ENCODE peak calls at places on chromosome 19, in five cellular contexts. One of them, this sample, is unnamed.

GRCh38 chr19:18875726-18876125 is 20.2 kb downstream of the CERS1 start:
- DNase-seq in GM23248: peak; percentile 44
- DNase-seq in fibroblast of lung: no peak
- DNase-seq in neural progenitor cell: no peak
- DNase-seq in hepatocyte: no peak
- DNase-seq in this sample: no peak

GRCh38 chr19:956747-957451 is 27.2 kb upstream of the WDR18 start:
- DNase-seq in GM23248: peak; percentile 52
- DNase-seq in fibroblast of lung: peak; percentile 65
- DNase-seq in neural progenitor cell: peak; percentile 91
- DNase-seq in hepatocyte: peak; percentile 79
- DNase-seq in this sample: peak; percentile 96

GRCh38 chr19:53034948-53035675 is 9.4 kb upstream of the ERVV-2 start:
- DNase-seq in GM23248: peak; percentile 49
- DNase-seq in fibroblast of lung: no peak
- DNase-seq in neural progenitor cell: no peak
- DNase-seq in hepatocyte: no peak
- DNase-seq in this sample: peak; percentile 84

GRCh38 chr19:55958356-55958755 is 10.7 kb downstream of the NLRP8 start:
- DNase-seq in GM23248: no peak
- DNase-seq in fibroblast of lung: no peak
- DNase-seq in neural progenitor cell: no peak
- DNase-seq in hepatocyte: no peak
- DNase-seq in this sample: no peak

GRCh38 chr19:10089801-10090375 is 3.8 kb downstream of the SHFL start:
- DNase-seq in GM23248: no peak
- DNase-seq in fibroblast of lung: no peak
- DNase-seq in neural progenitor cell: no peak
- DNase-seq in hepatocyte: no peak
- DNase-seq in this sample: peak; percentile 82

GRCh38 chr19:28404462-28404861 is 808.5 kb downstream of the UQCRFS1 start:
- DNase-seq in GM23248: no peak
- DNase-seq in fibroblast of lung: no peak
- DNase-seq in neural progenitor cell: no peak
- DNase-seq in hepatocyte: no peak
- DNase-seq in this sample: no peak

GRCh38 chr19:4374451-4375163 is 25.7 kb downstream of the SH3GL1 start:
- DNase-seq in GM23248: peak; percentile 96
- DNase-seq in fibroblast of lung: peak; percentile 86
- DNase-seq in neural progenitor cell: no peak
- DNase-seq in hepatocyte: peak; percentile 86
- DNase-seq in this sample: peak; percentile 98

GRCh38 chr19:13430790-13431582 is 75.3 kb downstream of the CACNA1A start:
- DNase-seq in GM23248: peak; percentile 76
- DNase-seq in fibroblast of lung: peak; percentile 36
- DNase-seq in neural progenitor cell: peak; percentile 63
- DNase-seq in hepatocyte: peak; percentile 51
- DNase-seq in this sample: peak; percentile 73

GRCh38 chr19:23802290-23802689 is 43.6 kb upstream of the ZNF681 start:
- DNase-seq in GM23248: no peak
- DNase-seq in fibroblast of lung: no peak
- DNase-seq in neural progenitor cell: no peak
- DNase-seq in hepatocyte: peak; percentile 23
- DNase-seq in this sample: no peak

GRCh38 chr19:19460258-19460731 is 54.8 kb downstream of the GATAD2A start:
- DNase-seq in GM23248: peak; percentile 42
- DNase-seq in fibroblast of lung: no peak
- DNase-seq in neural progenitor cell: no peak
- DNase-seq in hepatocyte: no peak
- DNase-seq in this sample: peak; percentile 54

GRCh38 chr19:57803594-57804325 is 11.0 kb downstream of the ZNF552 start:
- DNase-seq in GM23248: peak; percentile 78
- DNase-seq in fibroblast of lung: peak; percentile 99
- DNase-seq in neural progenitor cell: peak; percentile 95
- DNase-seq in hepatocyte: peak; percentile 61
- DNase-seq in this sample: peak; percentile 76

GRCh38 chr19:4172861-4173473 is 9.4 kb downstream of the SIRT6 start:
- DNase-seq in GM23248: peak; percentile 69
- DNase-seq in fibroblast of lung: peak; percentile 30
- DNase-seq in neural progenitor cell: peak; percentile 92
- DNase-seq in hepatocyte: peak; percentile 88
- DNase-seq in this sample: peak; percentile 93

GRCh38 chr19:12759686-12760085 is 8.1 kb downstream of the BEST2 start:
- DNase-seq in GM23248: no peak
- DNase-seq in fibroblast of lung: no peak
- DNase-seq in neural progenitor cell: no peak
- DNase-seq in hepatocyte: no peak
- DNase-seq in this sample: peak; percentile 10

GRCh38 chr19:17790059-17790780 is 4.7 kb upstream of the B3GNT3 start:
- DNase-seq in GM23248: no peak
- DNase-seq in fibroblast of lung: no peak
- DNase-seq in neural progenitor cell: no peak
- DNase-seq in hepatocyte: no peak
- DNase-seq in this sample: no peak
- H3K27ac ChIP-seq in GM23248: no peak overlapping the region
- H3K27ac ChIP-seq in fibroblast of lung: no peak overlapping the region
- H3K27ac ChIP-seq in neural progenitor cell: no peak overlapping the region
- H3K27ac ChIP-seq in hepatocyte: no peak overlapping the region
- H3K27ac ChIP-seq in this sample: no peak overlapping the region

DNA sequence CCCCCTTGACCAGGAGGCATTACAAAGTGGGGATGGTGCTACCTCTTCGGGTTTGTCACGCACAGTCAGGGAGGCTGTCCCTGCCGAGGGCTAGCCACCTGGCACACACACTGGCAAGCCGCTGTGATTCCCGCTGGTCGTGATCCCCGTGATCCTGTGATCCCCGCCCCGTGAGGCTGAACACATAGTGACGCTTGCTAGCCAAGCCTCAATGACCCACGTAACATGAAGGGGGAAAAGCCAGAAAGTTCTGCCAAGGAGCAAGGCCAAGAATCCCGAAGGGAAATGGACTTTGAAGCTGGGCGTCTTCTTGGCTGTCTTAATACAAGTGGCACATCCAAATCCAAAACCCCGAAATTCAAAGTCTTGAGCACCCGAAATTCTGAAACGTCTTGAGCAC is 13.7 kb downstream of the LDLR start:
- DNase-seq in GM23248: no peak
- DNase-seq in fibroblast of lung: no peak
- DNase-seq in neural progenitor cell: no peak
- DNase-seq in hepatocyte: no peak
- DNase-seq in this sample: peak; percentile 25
- H3K79me2 ChIP-seq in GM23248: peaks cover 32% of the 10 kb centered on the region
- H3K79me2 ChIP-seq in fibroblast of lung: peaks cover 76% of the 10 kb centered on the region
- H3K79me2 ChIP-seq in neural progenitor cell: peaks cover 77% of the 10 kb centered on the region
- H3K79me2 ChIP-seq in hepatocyte: peaks cover 82% of the 10 kb centered on the region
- H3K79me2 ChIP-seq in this sample: peaks cover 54% of the 10 kb centered on the region

GRCh38 chr19:5985098-5985783 is 7.3 kb upstream of the RANBP3 start:
- DNase-seq in GM23248: peak; percentile 67
- DNase-seq in fibroblast of lung: peak; percentile 73
- DNase-seq in neural progenitor cell: no peak
- DNase-seq in hepatocyte: peak; percentile 51
- DNase-seq in this sample: peak; percentile 94

GRCh38 chr19:5987077-5987818 is 9.3 kb upstream of the RANBP3 start:
- DNase-seq in GM23248: peak; percentile 82
- DNase-seq in fibroblast of lung: peak; percentile 62
- DNase-seq in neural progenitor cell: peak; percentile 87
- DNase-seq in hepatocyte: peak; percentile 93
- DNase-seq in this sample: peak; percentile 96

GRCh38 chr19:5988520-5989387 is 10.8 kb upstream of the RANBP3 start:
- DNase-seq in GM23248: no peak
- DNase-seq in fibroblast of lung: no peak
- DNase-seq in neural progenitor cell: no peak
- DNase-seq in hepatocyte: no peak
- DNase-seq in this sample: peak; percentile 56

GRCh38 chr19:5978606-5979552 is 939 bp upstream of the RANBP3 start:
- DNase-seq in GM23248: no peak
- DNase-seq in fibroblast of lung: no peak
- DNase-seq in neural progenitor cell: no peak
- DNase-seq in hepatocyte: no peak
- DNase-seq in this sample: peak; percentile 37

DNA sequence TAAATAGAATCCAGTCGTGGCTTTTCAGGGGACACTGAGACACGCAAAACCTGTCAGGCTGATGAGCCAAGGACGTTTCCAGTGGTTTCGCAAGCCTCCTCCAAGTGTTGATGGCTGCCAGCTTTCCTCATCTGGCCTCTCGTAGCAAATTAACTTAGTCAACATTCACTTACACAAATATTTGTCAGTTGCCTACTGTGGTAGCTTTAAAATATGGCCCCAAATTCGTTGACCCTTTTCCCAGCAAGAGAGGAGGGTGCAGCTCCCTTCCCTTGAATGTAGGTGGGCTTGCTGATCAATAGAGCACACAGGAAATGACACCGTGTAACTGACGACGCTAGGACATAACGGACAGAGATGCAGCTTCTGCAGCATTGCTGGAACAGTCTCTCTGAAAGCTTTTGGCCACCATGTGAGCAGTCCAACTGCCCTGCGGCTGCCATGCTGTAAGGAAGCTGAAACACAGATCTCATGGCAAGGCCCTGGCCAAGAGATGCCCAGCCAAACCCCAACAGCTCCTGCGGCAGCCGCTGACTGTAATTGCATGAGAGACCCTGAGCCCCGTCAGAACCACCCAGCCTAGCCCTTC is 5.5 kb upstream of the RANBP3 start:
- DNase-seq in GM23248: peak; percentile 65
- DNase-seq in fibroblast of lung: no peak
- DNase-seq in neural progenitor cell: no peak
- DNase-seq in hepatocyte: no peak
- DNase-seq in this sample: peak; percentile 14
- H2AFZ ChIP-seq in GM23248: peak overlapping the region; percentile 52
- H2AFZ ChIP-seq in fibroblast of lung: no peak overlapping the region
- H2AFZ ChIP-seq in neural progenitor cell: no peak overlapping the region
- H2AFZ ChIP-seq in hepatocyte: no peak overlapping the region
- H2AFZ ChIP-seq in this sample: no peak overlapping the region

GRCh38 chr19:48492925-48493717 is 18.5 kb downstream of the LMTK3 start:
- DNase-seq in GM23248: peak; percentile 99
- DNase-seq in fibroblast of lung: peak; percentile 90
- DNase-seq in neural progenitor cell: peak; percentile 98
- DNase-seq in hepatocyte: peak; percentile 96
- DNase-seq in this sample: peak; percentile 100

GRCh38 chr19:48493718-48494515 is 17.7 kb downstream of the LMTK3 start:
- DNase-seq in GM23248: no peak
- DNase-seq in fibroblast of lung: no peak
- DNase-seq in neural progenitor cell: no peak
- DNase-seq in hepatocyte: no peak
- DNase-seq in this sample: peak; percentile 92

GRCh38 chr19:48489608-48490216 is 20.5 kb downstream of the CYTH2 start:
- DNase-seq in GM23248: peak; percentile 71
- DNase-seq in fibroblast of lung: no peak
- DNase-seq in neural progenitor cell: peak; percentile 85
- DNase-seq in hepatocyte: peak; percentile 85
- DNase-seq in this sample: peak; percentile 98

GRCh38 chr19:48490980-48491792 is 20.4 kb downstream of the LMTK3 start:
- DNase-seq in GM23248: peak; percentile 45
- DNase-seq in fibroblast of lung: no peak
- DNase-seq in neural progenitor cell: peak; percentile 88
- DNase-seq in hepatocyte: peak; percentile 79
- DNase-seq in this sample: peak; percentile 92

GRCh38 chr19:48491793-48492123 is 19.9 kb downstream of the LMTK3 start:
- DNase-seq in GM23248: no peak
- DNase-seq in fibroblast of lung: no peak
- DNase-seq in neural progenitor cell: peak; percentile 83
- DNase-seq in hepatocyte: no peak
- DNase-seq in this sample: peak; percentile 52
- H3K27ac ChIP-seq in GM23248: no peak overlapping the region
- H3K27ac ChIP-seq in fibroblast of lung: no peak overlapping the region
- H3K27ac ChIP-seq in neural progenitor cell: no peak overlapping the region
- H3K27ac ChIP-seq in hepatocyte: no peak overlapping the region
- H3K27ac ChIP-seq in this sample: no peak overlapping the region

GRCh38 chr19:37492213-37492612 is 14.5 kb upstream of the ZNF793 start:
- DNase-seq in GM23248: no peak
- DNase-seq in fibroblast of lung: no peak
- DNase-seq in neural progenitor cell: no peak
- DNase-seq in hepatocyte: no peak
- DNase-seq in this sample: no peak
- H3K79me2 ChIP-seq in GM23248: no peaks in the 10 kb centered on the region
- H3K79me2 ChIP-seq in fibroblast of lung: no peaks in the 10 kb centered on the region
- H3K79me2 ChIP-seq in neural progenitor cell: no peaks in the 10 kb centered on the region
- H3K79me2 ChIP-seq in hepatocyte: no peaks in the 10 kb centered on the region
- H3K79me2 ChIP-seq in this sample: no peaks in the 10 kb centered on the region

DNA sequence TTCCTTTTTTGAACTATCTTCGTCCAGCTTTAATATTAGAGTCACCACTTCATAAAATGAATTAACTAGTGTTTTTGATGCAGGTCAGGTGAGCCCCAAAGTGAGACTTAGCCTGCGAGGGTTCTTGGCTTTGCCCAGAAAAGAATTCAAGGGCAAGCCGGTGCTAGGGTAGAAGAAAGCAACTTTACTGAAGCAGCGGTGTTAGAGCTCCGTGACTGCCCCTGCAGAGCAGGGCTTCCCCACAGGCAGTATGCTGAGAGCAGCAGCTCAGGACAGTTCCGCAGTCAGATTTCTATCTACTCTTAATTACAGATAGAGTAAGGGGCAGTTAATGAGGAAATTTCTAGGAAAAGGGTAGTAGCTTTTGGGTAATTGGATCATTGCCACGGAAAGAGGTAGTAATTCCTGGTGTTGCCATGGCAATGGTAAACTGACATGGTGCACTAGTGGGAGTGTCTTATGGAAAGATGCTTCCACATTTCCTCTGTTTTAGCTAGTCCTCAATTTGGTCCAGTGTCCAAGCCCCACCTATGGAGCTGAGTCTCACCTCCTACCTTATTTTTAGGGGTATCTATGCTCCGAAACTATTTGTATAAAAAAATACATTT is 432.2 kb upstream of the ZNF507 start:
- DNase-seq in GM23248: no peak
- DNase-seq in fibroblast of lung: no peak
- DNase-seq in neural progenitor cell: peak; percentile 6
- DNase-seq in hepatocyte: no peak
- DNase-seq in this sample: no peak
- H2AFZ ChIP-seq in GM23248: no peak overlapping the region
- H2AFZ ChIP-seq in fibroblast of lung: no peak overlapping the region
- H2AFZ ChIP-seq in neural progenitor cell: peak overlapping the region; percentile 48
- H2AFZ ChIP-seq in hepatocyte: no peak overlapping the region
- H2AFZ ChIP-seq in this sample: no peak overlapping the region